ENCODE peak calls at places on chromosome 4, in six cellular contexts. C is Panc1, Z is HepG2, N is Peyer's patch, D is upper lobe of right lung, S is fibroblast of lung. I is an unnamed sample.

GRCh38 chr4:182208651-182209050 is 34.6 kb upstream of the TENM3 start:
- DNase-seq in C (no peak), Z (no peak), N (no peak), D (no peak), S (no peak), I (no peak)

GRCh38 chr4:130419576-130419975 is 1323.6 kb downstream of the C4orf33 start:
- DNase-seq in C (no peak), Z (no peak), N (no peak), D (no peak), S (no peak), I (no peak)

GRCh38 chr4:55817691-55818090 is 1.9 kb upstream of the EXOC1L start:
- DNase-seq in C (no peak), Z (no peak), N (no peak), D (no peak), S (no peak), I (no peak)

GRCh38 chr4:39045791-39046221 is 13.6 kb upstream of the TMEM156 start:
- DNase-seq in C (no peak), Z (peak), N (no peak), D (no peak), S (no peak), I (no peak)

GRCh38 chr4:53914313-53915016 is 149.9 kb downstream of the CHIC2 start:
- DNase-seq in C (peak), Z (no peak), N (no peak), D (no peak), S (peak), I (no peak)

GRCh38 chr4:185040523-185040922 is 22.2 kb downstream of the HELT start:
- DNase-seq in C (no peak), Z (no peak), N (no peak), D (no peak), S (no peak), I (no peak)

GRCh38 chr4:139042981-139043460 is 27.4 kb downstream of the NOCT start:
- DNase-seq in C (no peak), Z (no peak), N (no peak), D (no peak), S (no peak), I (no peak)

GRCh38 chr4:86891785-86892638 is at the start of gene C4orf36:
- DNase-seq in C (no peak), Z (no peak), N (peak), D (peak), S (peak), I (no peak)

GRCh38 chr4:3642806-3643517 is 110.7 kb upstream of the LRPAP1 start:
- DNase-seq in C (no peak), Z (no peak), N (no peak), D (no peak), S (no peak), I (no peak)

GRCh38 chr4:5956285-5957021 is 61.8 kb downstream of the C4orf50 start:
- DNase-seq in C (no peak), Z (peak), N (no peak), D (peak), S (no peak), I (no peak)

GRCh38 chr4:140621161-140621560 is 52.4 kb upstream of the UCP1 start:
- DNase-seq in C (no peak), Z (no peak), N (no peak), D (no peak), S (no peak), I (no peak)

GRCh38 chr4:30863031-30863430 is 142.9 kb downstream of the PCDH7 start:
- DNase-seq in C (no peak), Z (no peak), N (no peak), D (no peak), S (peak), I (no peak)

GRCh38 chr4:112515278-112516075 is 503 bp downstream of the NEUROG2 start:
- DNase-seq in C (no peak), Z (no peak), N (no peak), D (peak), S (peak), I (no peak)

GRCh38 chr4:52111995-52112394 is 60.9 kb downstream of the SPATA18 start:
- DNase-seq in C (no peak), Z (no peak), N (no peak), D (no peak), S (no peak), I (no peak)

GRCh38 chr4:37680089-37680488 is 6.1 kb downstream of the RELL1 start:
- DNase-seq in C (no peak), Z (no peak), N (no peak), D (no peak), S (no peak), I (no peak)

GRCh38 chr4:147853706-147854105 is 121.8 kb downstream of the ARHGAP10 start:
- DNase-seq in C (no peak), Z (no peak), N (no peak), D (no peak), S (no peak), I (no peak)

GRCh38 chr4:59455751-59456150 is 1744.4 kb upstream of the ADGRL3 start:
- DNase-seq in C (no peak), Z (no peak), N (no peak), D (no peak), S (no peak), I (no peak)

GRCh38 chr4:90181644-90182043 is 54.5 kb downstream of the CCSER1 start:
- DNase-seq in C (no peak), Z (no peak), N (no peak), D (no peak), S (no peak), I (no peak)

GRCh38 chr4:187612211-187612780 is 383.3 kb upstream of the ZFP42 start:
- DNase-seq in C (no peak), Z (no peak), N (no peak), D (no peak), S (no peak), I (no peak)

GRCh38 chr4:86117781-86118302 is 242.0 kb downstream of the MAPK10 start:
- DNase-seq in C (no peak), Z (no peak), N (no peak), D (no peak), S (peak), I (peak)

GRCh38 chr4:80156410-80156809 is 40.9 kb upstream of the PRDM8 start:
- DNase-seq in C (no peak), Z (no peak), N (no peak), D (no peak), S (no peak), I (no peak)

GRCh38 chr4:70833701-70834100 is 6.0 kb downstream of the GRSF1 start:
- DNase-seq in C (no peak), Z (no peak), N (no peak), D (no peak), S (peak), I (no peak)

GRCh38 chr4:2940267-2941137 is 22.7 kb downstream of the NOP14 start:
- DNase-seq in C (no peak), Z (no peak), N (no peak), D (no peak), S (no peak), I (no peak)

GRCh38 chr4:42640613-42641012 is 16.3 kb downstream of the ATP8A1 start:
- DNase-seq in C (no peak), Z (no peak), N (no peak), D (no peak), S (no peak), I (no peak)

GRCh38 chr4:107094332-107094731 is 58.2 kb upstream of the DKK2 start:
- DNase-seq in C (no peak), Z (peak), N (no peak), D (no peak), S (peak), I (no peak)

GRCh38 chr4:17475481-17475880 is 36.4 kb downstream of the QDPR start:
- DNase-seq in C (no peak), Z (no peak), N (no peak), D (no peak), S (peak), I (no peak)

GRCh38 chr4:86894465-86894864 is 2.2 kb upstream of the C4orf36 start:
- DNase-seq in C (no peak), Z (no peak), N (no peak), D (no peak), S (peak), I (no peak)

GRCh38 chr4:108466936-108467902 is 153.2 kb upstream of the RPL34 start:
- DNase-seq in C (no peak), Z (no peak), N (no peak), D (no peak), S (peak), I (peak)

GRCh38 chr4:134202557-134202956 is 968 bp upstream of the PABPC4L start:
- DNase-seq in C (no peak), Z (no peak), N (no peak), D (no peak), S (peak), I (no peak)

GRCh38 chr4:56049428-56050212 is 100.9 kb downstream of the CEP135 start:
- DNase-seq in C (no peak), Z (no peak), N (no peak), D (peak), S (peak), I (no peak)

GRCh38 chr4:25307596-25307995 is 5.0 kb upstream of the ZCCHC4 start:
- DNase-seq in C (no peak), Z (no peak), N (no peak), D (no peak), S (peak), I (no peak)
- H3K27ac ChIP-seq in C (no peak), Z (no peak), N (no peak), D (no peak), S (no peak), I (no peak)

DNA sequence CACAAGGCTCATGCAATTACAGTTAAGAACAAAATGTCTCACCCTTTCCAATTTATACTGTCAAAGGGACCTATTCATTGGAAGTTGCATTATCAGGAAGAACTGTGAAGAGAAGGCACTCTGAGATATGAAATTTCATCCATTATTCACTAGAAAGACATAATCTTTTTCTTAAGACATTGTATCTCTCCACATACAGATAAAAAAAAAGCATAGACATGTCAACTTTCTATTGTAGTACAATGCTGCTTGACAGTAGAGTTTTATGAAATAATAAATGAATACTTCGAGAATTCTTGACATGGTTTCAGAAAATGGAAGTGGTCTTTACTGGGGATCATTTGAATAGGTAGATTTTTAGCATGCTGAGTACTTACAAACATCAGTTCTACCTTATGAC is 545.0 kb downstream of the TMA16 start:
- DNase-seq in C (no peak), Z (no peak), N (no peak), D (no peak), S (no peak), I (no peak)
- H3K4me3 ChIP-seq in C (no peak), Z (no peak), N (no peak), D (no peak), S (no peak), I (no peak)

DNA sequence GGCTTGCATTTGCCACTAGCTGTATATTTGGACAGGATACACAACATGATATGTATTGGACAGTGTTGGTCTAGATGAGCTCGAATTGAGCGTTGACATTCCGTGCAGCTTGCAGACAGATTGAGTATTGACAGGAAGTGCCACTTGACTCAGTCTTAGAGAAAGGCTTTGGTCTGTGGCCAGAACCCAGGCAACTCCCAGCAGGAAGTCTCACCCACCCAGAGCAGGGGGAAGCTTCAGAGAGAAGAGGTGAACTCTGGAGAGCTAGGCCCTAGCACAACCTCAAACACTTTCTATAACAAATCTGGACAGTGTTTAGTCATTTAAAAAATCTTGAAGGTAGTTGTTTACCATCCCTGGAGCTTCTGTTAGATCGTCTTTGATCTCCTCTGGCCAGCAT is 280.5 kb downstream of the FBXW7 start:
- DNase-seq in C (no peak), Z (no peak), N (peak), D (no peak), S (peak), I (no peak)
- TF ChIP-seq CTCF in C (no peak), Z (no peak), N (no peak), D (no peak), S (no peak), I (no peak)

GRCh38 chr4:69322055-69322454 is 41.8 kb downstream of the UGT2B28 start:
- DNase-seq in C (no peak), Z (no peak), N (no peak), D (no peak), S (peak), I (no peak)

GRCh38 chr4:69323284-69323683 is 43.0 kb downstream of the UGT2B28 start:
- DNase-seq in C (no peak), Z (no peak), N (no peak), D (no peak), S (no peak), I (no peak)

GRCh38 chr4:69321153-69321729 is 41.0 kb downstream of the UGT2B28 start:
- DNase-seq in C (no peak), Z (no peak), N (no peak), D (peak), S (no peak), I (no peak)
- H3K27ac ChIP-seq in C (no peak), Z (no peak), N (no peak), D (no peak), S (no peak), I (no peak)

GRCh38 chr4:8769645-8770517 is 101.8 kb downstream of the HMX1 start:
- DNase-seq in C (no peak), Z (no peak), N (no peak), D (peak), S (no peak), I (no peak)

GRCh38 chr4:8771666-8772065 is 100.0 kb downstream of the HMX1 start:
- DNase-seq in C (no peak), Z (no peak), N (no peak), D (peak), S (no peak), I (no peak)

GRCh38 chr4:8770518-8771257 is 101.0 kb downstream of the HMX1 start:
- DNase-seq in C (no peak), Z (no peak), N (no peak), D (peak), S (no peak), I (no peak)

GRCh38 chr4:8772499-8773123 is 99.0 kb downstream of the HMX1 start:
- DNase-seq in C (no peak), Z (no peak), N (no peak), D (peak), S (no peak), I (no peak)

DNA sequence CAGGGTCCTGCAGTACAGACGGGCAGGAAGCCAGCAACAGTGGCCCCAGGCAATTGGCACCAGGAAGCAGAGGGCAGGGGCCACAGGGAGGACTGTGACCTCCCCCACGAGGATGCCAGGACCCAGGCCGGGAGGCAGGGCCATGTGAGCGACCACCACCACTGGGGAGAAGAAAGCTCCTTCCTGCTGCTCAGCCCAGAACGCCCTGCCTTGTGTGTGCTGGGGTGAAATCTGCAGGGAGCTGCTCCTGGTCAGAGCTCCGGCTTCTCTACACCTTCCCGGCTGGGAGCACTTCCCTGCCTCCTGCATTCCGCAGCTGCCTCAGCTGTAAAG is 100.4 kb downstream of the HMX1 start:
- DNase-seq in C (no peak), Z (no peak), N (no peak), D (peak), S (no peak), I (no peak)
- H3K4me3 ChIP-seq in C (no peak), Z (no peak), N (no peak), D (no peak), S (no peak), I (no peak)

DNA sequence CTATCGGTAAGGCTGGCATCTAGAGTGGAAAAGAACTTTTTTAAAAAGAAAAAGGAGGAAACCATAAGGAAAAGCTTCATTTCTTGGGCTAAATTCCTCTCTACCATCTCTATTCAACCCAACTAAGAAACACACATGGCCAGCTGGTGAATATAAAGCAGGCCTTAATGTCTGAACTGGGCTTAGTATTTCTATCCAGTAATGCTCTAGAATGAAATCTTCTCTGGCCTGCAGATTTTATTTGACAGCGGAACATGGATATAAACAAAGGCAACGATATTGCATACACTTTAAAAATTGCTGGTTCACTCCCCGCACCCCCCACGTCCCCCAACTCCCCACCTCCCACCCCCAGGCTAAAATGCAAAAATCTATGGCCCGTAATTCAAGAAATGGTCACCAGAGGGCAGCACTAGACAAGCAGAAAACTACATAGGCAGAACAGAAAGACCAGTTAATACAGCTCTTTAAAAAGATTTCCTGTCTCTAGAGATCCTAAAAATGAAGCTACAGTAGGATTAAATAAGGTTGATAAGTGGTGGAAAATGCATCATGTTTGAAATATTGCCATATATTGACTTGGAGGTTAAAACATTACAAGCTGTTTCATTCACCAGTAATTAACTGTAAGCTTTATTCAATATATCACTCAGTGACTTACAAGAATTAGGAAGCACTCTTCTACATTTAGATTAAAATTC is 155.2 kb upstream of the GALNT7 start:
- DNase-seq in C (no peak), Z (peak), N (peak), D (no peak), S (peak), I (no peak)
- TF ChIP-seq CTCF in C (peak), Z (peak), N (peak), D (peak), S (peak), I (peak)

GRCh38 chr4:48907706-48908477 is 1.3 kb upstream of the OCIAD2 start:
- DNase-seq in C (no peak), Z (no peak), N (no peak), D (no peak), S (no peak), I (no peak)

GRCh38 chr4:48904541-48905142 is 1.9 kb downstream of the OCIAD2 start:
- DNase-seq in C (no peak), Z (no peak), N (no peak), D (no peak), S (peak), I (no peak)

GRCh38 chr4:48905363-48906015 is 1.1 kb downstream of the OCIAD2 start:
- DNase-seq in C (no peak), Z (peak), N (no peak), D (no peak), S (peak), I (no peak)

GRCh38 chr4:48908687-48909086 is 2.1 kb upstream of the OCIAD2 start:
- DNase-seq in C (no peak), Z (no peak), N (no peak), D (no peak), S (no peak), I (no peak)

DNA sequence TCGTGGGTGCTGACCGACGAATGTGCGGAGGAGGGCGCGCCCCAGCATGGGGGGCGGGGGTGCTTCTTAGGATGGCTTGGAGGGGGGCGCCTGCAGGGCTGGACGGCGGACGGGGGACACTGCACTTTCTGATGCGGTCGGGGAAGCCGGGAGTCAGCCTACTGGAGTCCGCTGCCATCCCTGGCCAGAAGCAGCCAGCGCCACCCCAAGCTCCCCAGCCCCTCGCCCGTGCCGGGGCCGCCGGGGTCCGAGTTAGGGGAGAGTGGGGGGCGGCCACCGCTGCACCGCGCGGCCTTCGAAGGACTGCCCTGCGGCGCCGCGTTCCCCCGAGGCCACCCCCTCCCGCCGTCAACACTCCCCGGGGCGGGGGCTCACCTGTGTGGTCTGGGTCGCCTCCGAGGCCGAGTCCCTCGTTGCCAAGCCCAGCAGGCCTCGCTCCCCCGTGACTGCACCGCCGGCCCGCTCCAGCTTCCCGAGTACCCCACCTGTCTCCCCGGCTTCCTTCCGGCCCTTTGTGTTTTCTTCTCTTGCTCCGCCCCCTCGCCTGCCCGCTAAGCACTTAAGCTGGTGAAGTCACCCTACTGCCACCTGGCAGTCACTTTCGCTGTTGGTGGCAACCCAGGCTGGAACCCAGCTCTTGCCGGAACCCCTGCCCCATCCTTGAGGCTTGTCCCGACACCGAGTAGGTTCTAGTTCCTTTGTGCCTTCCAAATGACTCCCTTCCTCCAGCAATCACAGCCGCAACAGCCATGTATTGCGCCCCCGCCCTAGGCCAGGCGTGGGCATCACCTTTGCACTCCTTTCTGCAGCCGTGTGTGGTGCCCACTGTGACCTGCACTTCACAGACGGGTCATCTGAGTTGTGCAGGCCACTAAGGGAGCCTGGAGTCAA is at the start of gene OCIAD2:
- DNase-seq in C (no peak), Z (no peak), N (peak), D (peak), S (peak), I (no peak)
- H3K27ac ChIP-seq in C (peak), Z (no peak), N (peak), D (peak), S (no peak), I (no peak)

GRCh38 chr4:99563310-99564186 is at the start of gene TRMT10A:
- DNase-seq in C (peak), Z (peak), N (peak), D (peak), S (peak), I (peak)

GRCh38 chr4:99564921-99565320 is 1.1 kb upstream of the TRMT10A start:
- DNase-seq in C (no peak), Z (no peak), N (no peak), D (no peak), S (no peak), I (no peak)
- H3K4me3 ChIP-seq in C (no peak), Z (no peak), N (no peak), D (no peak), S (no peak), I (no peak)

I was measured in AG04450.